ENCODE peak calls at places on chromosomes 7 and 10, in four cellular contexts. J is lower lobe of right lung, N is heart right ventricle, I is psoas muscle. S is an unnamed sample.

GRCh38 chr7:66631471-66631870 is 2.8 kb downstream of the KCTD7 start:
- DNase-seq in J (no peak), N (no peak), I (no peak), S (no peak)

GRCh38 chr7:29254663-29255062 is 60.1 kb downstream of the CHN2 start:
- DNase-seq in J (no peak), N (no peak), I (no peak), S (no peak)

GRCh38 chr7:127513311-127513710 is 72.1 kb downstream of the GCC1 start:
- DNase-seq in J (no peak), N (no peak), I (no peak), S (no peak)

GRCh38 chr10:8050561-8051108 is 3.9 kb upstream of the GATA3 start:
- DNase-seq in J (no peak), N (no peak), I (no peak), S (no peak)

GRCh38 chr7:42883950-42884349 is 27.9 kb downstream of the C7orf25 start:
- DNase-seq in J (peak; percentile 77), N (peak; percentile 18), I (no peak), S (no peak)

GRCh38 chr10:5553400-5554170 is 28.8 kb downstream of the CALML3 start:
- DNase-seq in J (peak; percentile 30), N (no peak), I (peak; percentile 6), S (no peak)

GRCh38 chr7:25029075-25029474 is 49.1 kb upstream of the OSBPL3 start:
- DNase-seq in J (no peak), N (no peak), I (no peak), S (no peak)

GRCh38 chr7:52447781-52448180 is 587.7 kb upstream of the POM121L12 start:
- DNase-seq in J (no peak), N (no peak), I (no peak), S (no peak)

GRCh38 chr7:45576249-45576929 is 2.2 kb downstream of the ADCY1 start:
- DNase-seq in J (no peak), N (no peak), I (no peak), S (no peak)

GRCh38 chr10:28774051-28774995 is 97.0 kb downstream of the BAMBI start:
- DNase-seq in J (no peak), N (no peak), I (no peak), S (peak; percentile 29)

GRCh38 chr10:129759214-129760002 is 204.7 kb downstream of the EBF3 start:
- DNase-seq in J (peak; percentile 30), N (no peak), I (no peak), S (peak; percentile 24)

GRCh38 chr10:131427901-131428300 is 116.4 kb upstream of the TCERG1L start:
- DNase-seq in J (no peak), N (no peak), I (no peak), S (no peak)

DNA sequence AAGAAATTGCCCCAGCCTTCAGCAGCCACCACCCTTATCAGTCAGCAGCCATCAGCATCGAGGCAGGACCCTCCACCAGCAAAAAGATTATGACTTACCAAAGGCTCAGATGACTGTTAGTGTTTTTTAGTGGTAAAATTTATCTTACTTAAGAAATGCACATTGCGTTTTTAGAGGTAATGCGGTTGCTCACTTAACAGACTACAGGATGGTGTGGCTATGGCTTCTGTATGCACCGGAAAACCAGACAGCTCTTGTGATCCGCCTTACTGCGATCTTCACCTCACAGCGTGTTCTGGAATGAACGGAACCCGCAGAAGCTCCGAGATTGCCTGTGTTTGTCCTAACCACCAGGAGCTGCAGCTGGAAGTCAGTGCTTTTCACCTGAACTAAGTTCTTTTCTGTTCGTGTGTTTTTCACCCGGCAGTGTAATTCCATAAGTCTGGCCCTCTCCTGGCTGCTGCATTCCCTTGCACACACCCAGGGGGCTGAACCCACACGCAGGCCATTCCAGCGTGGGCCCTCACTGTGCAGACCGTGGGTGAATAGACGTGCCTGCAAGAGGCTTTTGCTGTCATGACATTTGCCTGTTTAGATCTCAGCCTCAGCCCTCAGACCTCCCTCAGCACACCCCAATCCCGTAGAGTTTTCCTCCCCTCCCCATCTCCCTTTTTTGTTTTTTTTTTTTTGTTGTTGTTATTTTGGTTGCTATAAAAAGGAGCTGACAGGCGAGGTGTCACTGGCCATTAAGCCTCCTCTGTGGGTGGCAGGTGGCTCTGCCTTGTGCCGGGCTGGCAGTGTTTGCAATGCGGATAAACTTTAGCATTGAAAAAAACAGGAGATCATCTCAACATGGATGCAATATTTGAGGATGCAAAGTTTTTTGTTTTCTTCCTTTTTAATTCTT is 58.4 kb downstream of the WDR37 start:
- DNase-seq in J (no peak), N (no peak), I (no peak), S (no peak)
- H3K36me3 ChIP-seq in J (peaks cover 86% of the 10 kb centered on the region), N (peaks cover 91% of the 10 kb centered on the region), I (peaks cover 75% of the 10 kb centered on the region), S (no peaks in the 10 kb centered on the region)

DNA sequence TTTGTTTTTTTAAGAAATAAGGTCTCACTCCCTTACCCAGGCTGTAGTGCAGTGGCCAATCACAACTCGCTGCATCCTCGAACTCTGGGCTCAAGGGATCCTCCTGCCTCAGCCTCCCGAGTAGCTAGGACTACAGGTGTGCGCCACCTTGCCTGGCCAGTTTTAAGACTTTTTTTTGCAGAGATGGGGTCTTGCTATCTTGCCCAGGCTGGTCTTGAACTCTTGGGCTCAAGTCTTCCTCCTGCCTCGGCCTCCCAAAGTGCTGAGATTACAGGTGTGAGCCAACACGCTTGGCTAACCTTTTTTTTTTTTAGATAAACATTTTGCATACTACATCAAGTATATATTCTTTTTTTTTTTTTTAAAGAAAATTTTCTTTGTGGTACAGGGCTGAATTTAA is 18.2 kb downstream of the SEC23IP start:
- DNase-seq in J (no peak), N (no peak), I (no peak), S (no peak)
- H3K36me3 ChIP-seq in J (peaks cover 98% of the 10 kb centered on the region), N (peaks cover 96% of the 10 kb centered on the region), I (peaks cover 95% of the 10 kb centered on the region), S (peaks cover 62% of the 10 kb centered on the region)

GRCh38 chr10:125699562-125700143 is 16.7 kb upstream of the TEX36 start:
- DNase-seq in J (no peak), N (no peak), I (no peak), S (no peak)
- H3K36me3 ChIP-seq in J (no peaks in the 10 kb centered on the region), N (no peaks in the 10 kb centered on the region), I (no peaks in the 10 kb centered on the region), S (no peaks in the 10 kb centered on the region)

DNA sequence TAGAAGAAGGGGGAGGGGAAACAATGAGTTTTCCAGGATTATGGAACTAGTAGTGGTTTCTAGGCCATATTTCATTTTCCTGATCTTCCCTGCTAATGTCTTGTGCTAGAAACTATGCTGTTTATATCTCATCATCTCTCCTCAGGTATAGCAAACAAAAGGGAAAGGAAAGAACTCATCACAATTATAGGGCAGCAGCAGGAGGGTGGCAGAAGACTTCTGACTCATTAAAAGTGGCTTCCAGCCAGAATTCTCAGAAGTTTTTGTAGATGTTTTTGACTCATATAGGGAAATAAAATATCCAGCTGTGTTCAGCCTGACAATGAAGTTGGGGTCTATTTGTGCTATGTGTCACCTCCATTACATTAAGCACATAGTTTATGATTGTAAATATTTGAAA is 6.5 kb downstream of the AHR start:
- DNase-seq in J (no peak), N (no peak), I (no peak), S (peak; percentile 31)
- H3K36me3 ChIP-seq in J (peaks cover under 1% of the 10 kb centered on the region), N (no peaks in the 10 kb centered on the region), I (no peaks in the 10 kb centered on the region), S (no peaks in the 10 kb centered on the region)

DNA sequence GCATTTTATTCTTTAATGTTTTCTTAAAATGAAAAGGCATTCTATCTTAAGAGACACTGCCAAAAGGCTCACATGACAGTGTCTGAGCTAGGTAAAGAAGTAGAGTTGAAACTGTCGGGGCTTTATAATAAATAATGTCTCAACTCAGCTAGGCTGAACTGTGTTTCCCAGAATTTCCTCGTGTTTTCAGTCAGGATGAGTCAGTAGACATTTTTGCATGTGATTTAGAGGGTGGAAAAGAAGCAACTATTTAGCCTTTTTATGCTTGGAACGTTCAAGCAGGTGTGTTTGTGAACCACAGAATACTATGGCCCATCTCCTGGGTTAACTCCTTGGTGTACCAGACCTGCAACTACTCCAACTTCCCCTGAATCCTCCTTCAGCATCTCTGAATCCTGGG is 23.4 kb upstream of the LIPA start:
- DNase-seq in J (no peak), N (no peak), I (no peak), S (no peak)
- H3K36me3 ChIP-seq in J (no peaks in the 10 kb centered on the region), N (no peaks in the 10 kb centered on the region), I (no peaks in the 10 kb centered on the region), S (no peaks in the 10 kb centered on the region)

DNA sequence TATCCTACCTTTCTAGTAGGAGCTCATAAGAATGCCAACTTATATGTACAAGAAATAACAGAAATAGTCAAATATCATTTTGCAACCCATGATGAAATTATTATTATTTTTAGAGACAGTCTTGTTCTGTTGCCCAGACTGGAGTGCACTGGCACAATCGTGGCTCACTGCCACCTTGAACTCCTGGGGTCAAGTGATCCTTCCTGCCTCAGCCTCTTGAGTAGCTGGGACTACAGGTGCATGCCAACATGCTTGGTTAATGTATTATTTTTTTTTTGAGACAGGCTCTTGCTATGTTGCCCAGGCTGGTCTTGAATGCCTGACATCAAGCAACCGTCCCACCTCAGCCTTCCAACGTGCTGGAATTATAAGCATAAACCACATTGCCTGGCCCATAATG is 44.8 kb downstream of the TNPO3 start:
- DNase-seq in J (peak; percentile 71), N (no peak), I (no peak), S (peak; percentile 17)
- H3K36me3 ChIP-seq in J (peaks cover 40% of the 10 kb centered on the region), N (peaks cover 69% of the 10 kb centered on the region), I (peaks cover 56% of the 10 kb centered on the region), S (peaks cover 18% of the 10 kb centered on the region)

DNA sequence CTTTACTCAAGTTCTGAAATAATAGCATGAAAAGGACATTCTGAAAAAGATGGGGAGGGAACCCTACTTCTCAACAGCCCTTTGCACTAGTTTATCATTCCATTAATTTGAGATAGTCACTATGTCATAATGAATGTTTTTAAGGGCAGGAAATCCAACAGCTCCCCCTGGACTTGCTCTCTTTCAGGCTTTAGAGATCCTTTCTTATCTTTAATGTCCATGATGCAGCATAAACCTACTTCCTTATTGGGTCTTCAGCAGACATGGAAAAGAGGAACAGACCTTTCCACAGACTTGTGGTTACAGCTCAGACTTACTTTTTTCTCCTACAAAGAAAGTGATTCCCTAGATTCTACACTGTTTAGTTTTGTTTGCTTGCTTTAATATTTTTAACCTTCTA is 87.3 kb downstream of the IDE start:
- DNase-seq in J (no peak), N (no peak), I (no peak), S (no peak)
- H3K36me3 ChIP-seq in J (peaks cover 92% of the 10 kb centered on the region), N (peaks cover 95% of the 10 kb centered on the region), I (peaks cover 100% of the 10 kb centered on the region), S (peaks cover 68% of the 10 kb centered on the region)

GRCh38 chr10:96270564-96270963 is 805 bp downstream of the BLNK start:
- DNase-seq in J (no peak), N (no peak), I (no peak), S (no peak)
- H3K36me3 ChIP-seq in J (no peaks in the 10 kb centered on the region), N (no peaks in the 10 kb centered on the region), I (no peaks in the 10 kb centered on the region), S (no peaks in the 10 kb centered on the region)

DNA sequence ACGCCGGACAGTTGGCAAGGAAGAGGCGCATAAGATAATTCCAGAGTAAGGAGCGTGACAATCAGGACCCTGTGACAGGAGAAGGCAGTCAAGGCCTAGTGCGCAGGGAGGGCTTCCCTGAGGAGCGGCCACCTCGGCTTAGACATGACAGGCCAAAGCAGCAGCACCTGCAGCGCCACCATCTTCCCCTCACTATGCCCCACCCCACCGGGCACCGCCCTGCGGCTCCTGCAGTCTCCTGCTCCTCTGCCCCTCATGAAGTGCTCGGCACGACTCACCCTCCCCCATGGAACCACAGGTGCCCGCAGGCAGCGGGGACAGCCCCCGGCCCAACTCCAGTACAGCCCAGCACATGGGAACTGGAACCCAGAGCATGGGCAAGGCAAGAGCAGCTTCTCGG is 11.8 kb downstream of the MAD1L1 start:
- DNase-seq in J (no peak), N (no peak), I (no peak), S (no peak)
- H3K36me3 ChIP-seq in J (peaks cover 91% of the 10 kb centered on the region), N (peaks cover 87% of the 10 kb centered on the region), I (peaks cover 69% of the 10 kb centered on the region), S (peaks cover 50% of the 10 kb centered on the region)